ENCODE peak calls at places on chromosomes 7 and 10, in four cellular contexts. D is A549, A is MM.1S, U is omental fat pad. Y is an unnamed sample.

GRCh38 chr7:79949778-79950177 is 184.9 kb upstream of the GNAI1 start:
- DNase-seq in A (no peak), U (no peak), D (no peak), Y (no peak)

GRCh38 chr10:91700788-91701444 is 68.0 kb upstream of the PPP1R3C start:
- DNase-seq in D (no peak), U (no peak), A (no peak), Y (no peak)

GRCh38 chr7:85573849-85574248 is 387.0 kb upstream of the SEMA3D start:
- DNase-seq in D (no peak), U (no peak), A (no peak), Y (no peak)

GRCh38 chr10:15341502-15342128 is 29.5 kb downstream of the FAM171A1 start:
- DNase-seq in U (no peak), D (no peak), A (no peak), Y (no peak)

GRCh38 chr7:149023662-149024061 is 4.6 kb downstream of the PDIA4 start:
- DNase-seq in A (no peak), U (no peak), D (no peak), Y (no peak)

GRCh38 chr10:86857097-86857825 is 100.2 kb downstream of the MMRN2 start:
- DNase-seq in U (no peak), A (no peak), D (no peak), Y (no peak)

GRCh38 chr10:35212856-35213255 is 86.2 kb downstream of the CREM start:
- DNase-seq in A (no peak), U (no peak), D (no peak), Y (no peak)

GRCh38 chr10:10362780-10363179 is 654.9 kb upstream of the CELF2 start:
- DNase-seq in U (no peak), A (no peak), D (no peak), Y (no peak)

GRCh38 chr7:44693641-44694313 is 54.9 kb upstream of the ZMIZ2 start:
- DNase-seq in D (no peak), U (no peak), A (no peak), Y (no peak)

GRCh38 chr10:109726473-109726872 is 196.8 kb downstream of the XPNPEP1 start:
- DNase-seq in D (no peak), A (no peak), U (no peak), Y (no peak)

GRCh38 chr7:69732203-69732602 is 133.9 kb downstream of the AUTS2 start:
- DNase-seq in D (peak), A (no peak), U (no peak), Y (no peak)

GRCh38 chr7:1248077-1248458 is 15.4 kb downstream of the UNCX start:
- DNase-seq in D (peak), U (no peak), A (no peak), Y (no peak)

GRCh38 chr10:77346031-77346430 is 291.6 kb downstream of the KCNMA1 start:
- DNase-seq in A (no peak), U (no peak), D (no peak), Y (no peak)

GRCh38 chr10:12389154-12389734 is 39.9 kb downstream of the CAMK1D start:
- DNase-seq in U (no peak), D (no peak), A (no peak), Y (no peak)

GRCh38 chr10:71644307-71645180 is 75.0 kb downstream of the C10orf105 start:
- DNase-seq in D (no peak), A (no peak), U (no peak), Y (peak)

GRCh38 chr10:88991161-88991899 is 732 bp downstream of the FAS start:
- DNase-seq in D (peak), U (no peak), A (peak), Y (peak)

GRCh38 chr10:44860811-44861751 is 50.1 kb upstream of the TMEM72 start:
- DNase-seq in A (no peak), U (no peak), D (no peak), Y (no peak)

GRCh38 chr7:48274662-48275061 is 103.4 kb downstream of the ABCA13 start:
- DNase-seq in A (no peak), D (no peak), U (no peak), Y (no peak)
- TF ChIP-seq CTCF in A (no peak), D (no peak), U (no peak), Y (no peak)

GRCh38 chr7:142960955-142961512 is 1.1 kb downstream of the KEL start:
- DNase-seq in A (peak), U (no peak), D (no peak), Y (no peak)
- TF ChIP-seq CTCF in A (peak), U (no peak), D (no peak), Y (peak)

GRCh38 chr7:118111347-118111746 is 72.6 kb upstream of the LSM8 start:
- DNase-seq in D (no peak), U (no peak), A (no peak), Y (no peak)
- TF ChIP-seq CTCF in D (no peak), U (no peak), A (no peak), Y (no peak)

GRCh38 chr7:36153571-36154097 is 580 bp downstream of the EEPD1 start:
- DNase-seq in U (no peak), D (peak), A (no peak), Y (no peak)

GRCh38 chr7:36157506-36158320 is 4.7 kb downstream of the EEPD1 start:
- DNase-seq in D (no peak), U (no peak), A (no peak), Y (no peak)

GRCh38 chr7:36154255-36155212 is 1.5 kb downstream of the EEPD1 start:
- DNase-seq in U (no peak), D (no peak), A (no peak), Y (no peak)

GRCh38 chr7:36158321-36158605 is 5.2 kb downstream of the EEPD1 start:
- DNase-seq in A (no peak), U (no peak), D (no peak), Y (no peak)

GRCh38 chr7:36155811-36156361 is 2.8 kb downstream of the EEPD1 start:
- DNase-seq in A (no peak), U (no peak), D (no peak), Y (no peak)
- TF ChIP-seq CTCF in A (no peak), U (no peak), D (no peak), Y (no peak)

GRCh38 chr10:73537288-73537687 is 41.5 kb upstream of the PPP3CB start:
- DNase-seq in A (no peak), U (no peak), D (no peak), Y (no peak)
- TF ChIP-seq CTCF in A (no peak), U (no peak), D (no peak), Y (no peak)

DNA sequence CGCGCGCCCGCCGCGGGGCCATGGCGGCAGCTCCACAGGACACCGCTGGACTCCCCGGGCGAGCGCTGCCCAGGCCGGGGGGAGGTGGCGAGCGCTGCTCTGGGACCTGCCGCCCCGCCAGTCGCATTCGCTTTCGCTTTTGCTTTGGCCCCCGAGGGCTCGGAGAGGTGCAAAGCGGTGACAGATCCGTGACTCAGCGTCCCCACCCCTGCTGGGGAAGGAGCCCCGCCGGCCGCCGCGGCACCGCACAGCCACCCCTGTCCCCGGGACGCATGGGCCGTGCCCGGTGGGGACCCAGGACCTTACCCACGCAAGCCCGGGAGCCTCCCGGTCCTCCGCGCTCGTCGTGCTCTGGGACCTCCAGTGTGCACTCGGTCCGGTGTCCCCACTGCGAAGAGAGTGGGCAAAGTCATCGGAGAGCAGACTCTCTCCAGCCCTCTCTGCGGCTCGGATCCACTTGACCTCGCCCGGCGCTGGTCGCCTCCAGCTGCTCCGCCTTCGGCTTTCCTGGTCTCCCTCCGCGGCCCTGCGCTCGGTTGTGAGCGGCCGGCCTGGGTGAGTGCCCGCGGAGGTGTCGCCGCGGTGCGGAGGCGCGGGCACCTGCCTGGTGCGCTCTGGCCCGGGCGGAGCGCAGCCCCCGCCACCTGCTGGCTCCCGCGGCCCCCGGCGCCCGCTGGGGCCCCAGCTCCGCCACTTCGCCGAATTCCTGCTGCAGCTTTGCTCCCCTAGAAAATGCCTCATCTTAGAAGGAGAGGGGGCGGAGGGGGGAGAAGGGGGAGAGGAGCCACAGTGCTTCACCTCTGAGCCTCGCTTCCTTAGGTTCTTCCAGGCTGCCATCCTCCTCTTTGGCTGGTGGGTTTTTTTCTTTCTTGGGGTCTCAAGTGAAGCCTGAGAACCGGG is at the start of gene IL15RA:
- DNase-seq in A (peak), U (peak), D (peak), Y (peak)
- TF ChIP-seq CTCF in A (peak), U (no peak), D (peak), Y (peak)